ENCODE peak calls at places on chromosomes 6 and 20, in four cellular contexts. Q is HCT116; X is CD4-positive, alpha-beta T cell; H is upper lobe of right lung. T is an unnamed sample.

GRCh38 chr6:52517502-52518278 is 59.2 kb downstream of the TRAM2 start:
- DNase-seq in Q (peak), X (no peak), H (no peak), T (peak)

GRCh38 chr6:14985366-14985765 is 260.5 kb upstream of the JARID2 start:
- DNase-seq in Q (no peak), X (no peak), H (no peak), T (no peak)

GRCh38 chr6:143805832-143806281 is 37.3 kb upstream of the LTV1 start:
- DNase-seq in Q (no peak), X (no peak), H (no peak), T (no peak)

GRCh38 chr6:145009691-145010090 is 724.6 kb downstream of the UTRN start:
- DNase-seq in Q (no peak), X (no peak), H (no peak), T (peak)

GRCh38 chr6:153208706-153209105 is 77.6 kb upstream of the RGS17 start:
- DNase-seq in Q (no peak), X (no peak), H (no peak), T (no peak)

GRCh38 chr6:17013701-17014100 is 88.1 kb upstream of the STMND1 start:
- DNase-seq in Q (no peak), X (no peak), H (no peak), T (no peak)

GRCh38 chr6:134122775-134123174 is 70.4 kb upstream of the SLC2A12 start:
- DNase-seq in Q (no peak), X (no peak), H (no peak), T (no peak)

GRCh38 chr6:99426454-99426762 is 1.3 kb upstream of the PNISR start:
- DNase-seq in Q (no peak), X (no peak), H (no peak), T (no peak)

GRCh38 chr20:33387177-33387576 is 14.1 kb downstream of the CDK5RAP1 start:
- DNase-seq in Q (no peak), X (no peak), H (no peak), T (no peak)

GRCh38 chr6:45026003-45026516 is 302.1 kb upstream of the RUNX2 start:
- DNase-seq in Q (no peak), X (no peak), H (no peak), T (no peak)

GRCh38 chr20:52348434-52348833 is 156.9 kb upstream of the ZFP64 start:
- DNase-seq in Q (no peak), X (no peak), H (no peak), T (no peak)

GRCh38 chr20:19781235-19781634 is 23.2 kb downstream of the RIN2 start:
- DNase-seq in Q (no peak), X (no peak), H (no peak), T (no peak)

GRCh38 chr20:461254-462198 is 807 bp downstream of the TBC1D20 start:
- DNase-seq in Q (no peak), X (peak), H (peak), T (peak)

GRCh38 chr6:1839315-1839714 is 229.6 kb downstream of the FOXC1 start:
- DNase-seq in Q (no peak), X (no peak), H (no peak), T (no peak)

GRCh38 chr6:115573866-115574265 is 486.8 kb downstream of the FRK start:
- DNase-seq in Q (no peak), X (no peak), H (no peak), T (no peak)

GRCh38 chr6:170449835-170450753 is 103.0 kb downstream of the PSMB1 start:
- DNase-seq in Q (no peak), X (no peak), H (peak), T (no peak)

GRCh38 chr6:9139762-9140161 is 704.4 kb upstream of the SLC35B3 start:
- DNase-seq in Q (no peak), X (no peak), H (no peak), T (no peak)

GRCh38 chr6:34148864-34149810 is 3.2 kb upstream of the GRM4 start:
- DNase-seq in Q (no peak), X (no peak), H (peak), T (no peak)

GRCh38 chr20:53547664-53548239 is 45.9 kb downstream of the ZNF217 start:
- DNase-seq in Q (peak), X (no peak), H (no peak), T (peak)

GRCh38 chr20:25054995-25055629 is 2.8 kb downstream of the ACSS1 start:
- DNase-seq in Q (no peak), X (no peak), H (no peak), T (no peak)

GRCh38 chr6:169677096-169677495 is 24.7 kb downstream of the WDR27 start:
- DNase-seq in Q (no peak), X (no peak), H (no peak), T (no peak)

GRCh38 chr6:33619166-33619565 is 2.0 kb upstream of the ITPR3 start:
- DNase-seq in Q (no peak), X (no peak), H (no peak), T (no peak)

GRCh38 chr20:48995599-48995998 is 50.5 kb upstream of the CSE1L start:
- DNase-seq in Q (no peak), X (no peak), H (no peak), T (no peak)

GRCh38 chr6:131226465-131226864 is 91.2 kb downstream of the AKAP7 start:
- DNase-seq in Q (no peak), X (no peak), H (no peak), T (no peak)

GRCh38 chr20:47150403-47151152 is 205.9 kb downstream of the ZMYND8 start:
- DNase-seq in Q (peak), X (no peak), H (peak), T (peak)

GRCh38 chr20:58604410-58604881 is 46.6 kb upstream of the STX16 start:
- DNase-seq in Q (no peak), X (no peak), H (no peak), T (no peak)

GRCh38 chr6:75735491-75736186 is 13.4 kb upstream of the MYO6 start:
- DNase-seq in Q (peak), X (no peak), H (no peak), T (peak)

DNA sequence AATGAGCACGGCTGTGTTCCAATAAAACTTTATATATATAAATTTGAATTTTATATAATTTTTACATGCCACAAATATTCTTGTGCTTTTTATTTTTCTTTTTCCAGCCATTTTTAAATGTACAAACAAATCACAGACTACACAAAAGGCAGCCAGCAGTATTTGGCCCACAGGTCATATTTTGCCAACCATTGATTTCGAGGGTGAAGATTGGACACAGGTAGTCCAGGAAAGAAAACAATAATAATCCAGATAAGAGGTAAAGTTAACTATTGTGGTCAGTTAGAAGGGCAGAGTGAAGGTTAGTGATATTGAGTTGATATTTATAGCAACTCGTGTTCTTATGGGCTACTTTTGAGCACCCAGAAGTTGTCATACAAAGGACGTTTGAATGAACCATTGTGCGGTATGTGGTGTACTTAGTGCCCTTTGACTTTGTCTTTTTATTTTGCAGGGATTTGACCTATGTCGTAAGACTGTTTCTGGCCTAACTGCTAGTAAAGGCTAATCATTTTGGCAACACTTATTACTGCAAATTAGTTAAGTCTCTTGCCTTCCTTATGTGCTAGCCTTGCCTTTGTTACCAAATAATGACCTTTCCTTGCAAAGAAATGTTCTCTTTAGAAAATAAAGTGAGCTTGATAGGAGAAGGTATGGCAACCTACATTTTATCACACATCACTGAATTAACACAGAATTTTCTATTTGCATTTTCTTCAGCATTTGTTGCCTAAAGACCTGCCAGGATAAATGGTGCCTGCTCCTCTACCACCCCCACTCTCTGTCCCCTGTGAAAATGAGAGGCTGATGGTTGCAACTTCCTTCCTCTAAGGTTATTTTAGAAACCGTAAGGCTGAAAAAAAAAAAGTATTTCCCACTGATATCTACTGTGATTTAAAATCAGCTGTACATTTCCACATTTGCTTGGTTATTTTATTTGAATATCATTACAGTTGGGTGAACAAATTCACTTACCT is 493.9 kb upstream of the SOX4 start:
- DNase-seq in Q (no peak), X (no peak), H (no peak), T (no peak)
- H3K27ac ChIP-seq in Q (no peak), X (no peak), H (no peak), T (no peak)

GRCh38 chr20:36493013-36493800 is 48.1 kb upstream of the MYL9 start:
- DNase-seq in Q (no peak), X (no peak), H (no peak), T (no peak)
- TF ChIP-seq CTCF in Q (peak), X (no peak), H (peak), T (peak)

DNA sequence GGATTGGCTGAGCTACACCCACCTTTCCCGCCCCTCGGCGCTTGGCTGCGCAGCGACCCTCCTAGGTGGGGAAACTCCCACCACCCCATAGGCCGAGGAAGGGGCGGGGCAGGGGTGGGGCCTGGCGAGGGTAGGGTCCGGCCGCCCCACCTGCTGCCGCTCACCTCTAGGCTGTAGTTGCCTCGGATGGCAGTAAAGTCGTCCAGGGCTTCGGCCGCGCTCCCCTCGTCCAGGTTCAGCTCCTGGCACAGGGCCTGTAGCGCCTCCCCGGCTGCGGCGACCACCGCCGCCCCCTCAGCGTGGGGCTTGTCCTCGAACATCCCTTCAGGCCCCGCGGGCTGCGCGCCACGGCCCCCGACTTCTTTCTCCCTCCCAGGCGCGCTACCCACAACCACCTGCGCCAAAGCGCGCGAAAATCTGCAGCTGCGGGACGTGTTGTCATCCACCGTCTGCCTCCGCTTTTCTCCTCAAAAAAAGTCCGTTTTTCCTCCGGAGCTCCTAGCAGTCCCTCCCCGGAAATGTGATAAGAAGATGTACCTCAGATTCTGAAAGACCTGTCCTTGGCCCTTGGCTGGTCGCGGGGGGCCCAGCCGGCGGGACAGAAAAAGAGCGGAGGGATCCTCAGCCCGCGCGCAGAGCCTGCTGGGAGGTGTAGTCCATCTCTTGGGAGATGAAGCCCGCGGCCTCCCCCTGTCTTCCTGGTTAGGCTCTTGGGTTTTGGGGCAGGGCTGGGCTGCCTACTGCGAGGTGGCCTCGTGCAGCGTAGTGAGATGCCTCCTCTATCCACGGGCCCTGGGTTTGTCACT is at the start of gene RBL1:
- DNase-seq in Q (peak), X (peak), H (peak), T (peak)
- H3K27ac ChIP-seq in Q (peak), X (peak), H (peak), T (peak)

GRCh38 chr20:43840382-43841070 is 74.1 kb upstream of the TOX2 start:
- DNase-seq in Q (peak), X (peak), H (no peak), T (peak)
- TF ChIP-seq CTCF in Q (peak), X (no peak), H (peak), T (peak)

DNA sequence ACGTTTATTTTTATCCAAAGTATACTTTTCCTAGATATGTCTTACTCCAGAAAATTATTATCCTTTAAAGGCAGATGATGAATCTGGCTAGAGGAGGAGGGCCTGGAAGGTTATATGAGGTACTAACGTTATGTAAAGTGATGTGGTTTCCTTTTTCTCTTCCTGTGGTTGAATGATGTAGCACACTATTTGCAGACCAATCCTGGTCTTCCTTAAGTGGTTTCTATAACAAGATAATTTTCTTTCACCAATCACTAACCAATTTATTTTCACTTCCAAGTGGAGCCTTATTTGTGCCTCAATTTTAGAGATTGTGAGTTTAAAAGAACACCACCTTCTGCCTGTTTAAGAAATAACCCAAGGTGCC is 154.6 kb upstream of the SOX4 start:
- DNase-seq in Q (no peak), X (no peak), H (no peak), T (no peak)
- H3K27ac ChIP-seq in Q (no peak), X (no peak), H (no peak), T (no peak)